ENCODE peak calls at places on chromosomes 3 and 15, in six cellular contexts. L is gastrocnemius medialis, I is natural killer cell, Q is RWPE1, C is lower lobe of right lung, X is thoracic aorta. M is an unnamed sample.

GRCh38 chr3:134430950-134431445 is 54.8 kb downstream of the ANAPC13 start:
- DNase-seq in C (no peak), X (no peak), I (no peak), Q (no peak), L (no peak), M (peak)

GRCh38 chr3:40396406-40396805 is 9.4 kb downstream of the ENTPD3 start:
- DNase-seq in Q (no peak), C (no peak), I (no peak), X (no peak), L (no peak), M (no peak)

GRCh38 chr3:12916159-12916558 is 74.8 kb upstream of the RPL32 start:
- DNase-seq in C (no peak), Q (no peak), X (no peak), I (peak), L (no peak), M (no peak)

GRCh38 chr15:73440571-73440970 is 2.4 kb upstream of the REC114 start:
- DNase-seq in X (no peak), I (no peak), C (no peak), Q (no peak), L (no peak), M (no peak)

GRCh38 chr3:175941352-175941751 is 1082.2 kb downstream of the NAALADL2 start:
- DNase-seq in X (no peak), I (no peak), C (no peak), L (no peak), Q (no peak), M (no peak)

GRCh38 chr3:158470944-158471638 is 99.9 kb upstream of the MLF1 start:
- DNase-seq in C (no peak), I (no peak), Q (no peak), X (no peak), L (no peak), M (peak)

GRCh38 chr15:68205949-68206539 is 912 bp upstream of the CALML4 start:
- DNase-seq in X (no peak), I (no peak), L (peak), Q (no peak), C (peak), M (no peak)

GRCh38 chr3:173403376-173403775 is 5.8 kb downstream of the NLGN1 start:
- DNase-seq in L (no peak), Q (no peak), I (no peak), C (no peak), X (no peak), M (no peak)

GRCh38 chr3:55637906-55638635 is 151.0 kb upstream of the WNT5A start:
- DNase-seq in C (no peak), X (no peak), Q (no peak), L (no peak), I (no peak), M (no peak)

GRCh38 chr3:42066516-42067181 is 24.5 kb upstream of the TRAK1 start:
- DNase-seq in I (no peak), X (no peak), L (no peak), C (no peak), Q (no peak), M (no peak)

GRCh38 chr15:52008698-52009434 is 10.2 kb upstream of the MAPK6 start:
- DNase-seq in L (no peak), Q (no peak), X (no peak), C (no peak), I (no peak), M (no peak)

GRCh38 chr3:186381424-186382216 is 19.6 kb upstream of the DGKG start:
- DNase-seq in C (no peak), I (no peak), L (no peak), X (no peak), Q (peak), M (no peak)

GRCh38 chr3:118803096-118803476 is 231.6 kb downstream of the IGSF11 start:
- DNase-seq in C (no peak), X (no peak), L (no peak), Q (no peak), I (no peak), M (no peak)

GRCh38 chr3:19946291-19946831 is 536 bp upstream of the RAB5A start:
- DNase-seq in I (no peak), X (peak), L (no peak), Q (no peak), C (no peak), M (no peak)

GRCh38 chr15:32682569-32682968 is 35.2 kb upstream of the GREM1 start:
- DNase-seq in Q (peak), I (no peak), C (no peak), L (no peak), X (no peak), M (peak)

GRCh38 chr3:44999782-45000181 is 23.7 kb downstream of the EXOSC7 start:
- DNase-seq in X (no peak), Q (no peak), C (no peak), L (no peak), I (no peak), M (no peak)

GRCh38 chr3:30435950-30436349 is 170.5 kb upstream of the TGFBR2 start:
- DNase-seq in C (no peak), X (no peak), L (no peak), Q (no peak), I (no peak), M (no peak)

GRCh38 chr3:145219355-145220196 is 941.4 kb downstream of the PLOD2 start:
- DNase-seq in X (no peak), L (no peak), I (no peak), Q (no peak), C (no peak), M (no peak)

GRCh38 chr3:55097441-55097840 is 169.6 kb upstream of the LRTM1 start:
- DNase-seq in Q (no peak), C (no peak), X (no peak), I (no peak), L (no peak), M (no peak)

GRCh38 chr3:33578325-33579180 is 138.3 kb upstream of the UBP1 start:
- DNase-seq in X (no peak), I (no peak), L (no peak), Q (peak), C (no peak), M (peak)

GRCh38 chr15:29825205-29825604 is 2.9 kb upstream of the TJP1 start:
- DNase-seq in I (no peak), X (no peak), Q (no peak), L (no peak), C (no peak), M (no peak)

GRCh38 chr15:31016446-31016915 is 25.1 kb upstream of the MTMR10 start:
- DNase-seq in C (no peak), X (no peak), Q (no peak), I (no peak), L (no peak), M (peak)

GRCh38 chr3:130429069-130430023 is 83.9 kb downstream of the COL6A5 start:
- DNase-seq in C (no peak), X (no peak), L (no peak), Q (no peak), I (no peak), M (no peak)

GRCh38 chr3:74314696-74315095 is 299.8 kb downstream of the CNTN3 start:
- DNase-seq in L (no peak), I (no peak), X (no peak), C (no peak), Q (no peak), M (no peak)

GRCh38 chr3:36405193-36405592 is 24.9 kb downstream of the STAC start:
- DNase-seq in X (no peak), L (no peak), Q (no peak), C (no peak), I (no peak), M (no peak)

GRCh38 chr3:15578272-15578671 is 23.1 kb downstream of the HACL1 start:
- DNase-seq in C (no peak), I (no peak), Q (no peak), L (no peak), X (no peak), M (no peak)

GRCh38 chr3:138046955-138047354 is 37.0 kb downstream of the CLDN18 start:
- DNase-seq in Q (no peak), X (no peak), C (no peak), L (no peak), I (no peak), M (peak)

GRCh38 chr15:57551717-57552677 is 39.7 kb upstream of the MYZAP start:
- DNase-seq in C (no peak), Q (peak), I (no peak), X (no peak), L (no peak), M (peak)

GRCh38 chr3:170726976-170727661 is 141.2 kb upstream of the SLC7A14 start:
- DNase-seq in X (no peak), C (no peak), L (no peak), Q (peak), I (no peak), M (peak)

GRCh38 chr3:25468866-25469319 is 40.8 kb downstream of the RARB start:
- DNase-seq in X (no peak), L (peak), Q (no peak), I (no peak), C (no peak), M (no peak)

M was measured in foreskin keratinocyte.